ENCODE peak calls at places on chromosomes 1 and 21, in five cellular contexts. X is SJSA1, D is body of pancreas, L is left ventricle myocardium inferior, U is adrenal gland. J is an unnamed sample.

GRCh38 chr1:107244734-107245495 is 104.1 kb downstream of the NTNG1 start:
- DNase-seq in L (no peak), D (no peak), U (no peak), X (no peak), J (no peak)

GRCh38 chr1:35557611-35558373 is at the start of gene NCDN:
- DNase-seq in X (peak; percentile 98), D (peak; percentile 96), L (peak; percentile 98), U (peak; percentile 98), J (peak; percentile 98)

GRCh38 chr1:107992341-107992740 is 27.4 kb upstream of the VAV3 start:
- DNase-seq in L (no peak), X (no peak), U (no peak), D (no peak), J (no peak)

GRCh38 chr1:78102082-78102481 is 56.3 kb downstream of the GIPC2 start:
- DNase-seq in X (no peak), D (no peak), L (no peak), U (no peak), J (no peak)

GRCh38 chr1:67020304-67020703 is 33.6 kb downstream of the SLC35D1 start:
- DNase-seq in X (no peak), U (no peak), D (no peak), L (no peak), J (no peak)

GRCh38 chr1:246107516-246108277 is 399.4 kb downstream of the SMYD3 start:
- DNase-seq in L (no peak), X (peak; percentile 76), D (no peak), U (no peak), J (no peak)

GRCh38 chr1:71656902-71657301 is 576.1 kb upstream of the ZRANB2 start:
- DNase-seq in D (no peak), L (no peak), X (no peak), U (no peak), J (no peak)

GRCh38 chr1:101309334-101310221 is 72.8 kb downstream of the S1PR1 start:
- DNase-seq in D (peak; percentile 58), U (peak; percentile 53), L (peak; percentile 25), X (peak; percentile 50), J (peak; percentile 31)

GRCh38 chr1:28494737-28495136 is 11.1 kb upstream of the RCC1 start:
- DNase-seq in L (no peak), X (no peak), D (no peak), U (no peak), J (no peak)

GRCh38 chr1:93865253-93865652 is 13.8 kb downstream of the DNTTIP2 start:
- DNase-seq in D (no peak), X (no peak), U (no peak), L (no peak), J (no peak)

GRCh38 chr1:27454610-27455009 is 35.4 kb downstream of the WASF2 start:
- DNase-seq in U (no peak), D (no peak), X (no peak), L (no peak), J (no peak)

GRCh38 chr21:25456672-25457071 is 150.6 kb downstream of the MRPL39 start:
- DNase-seq in U (no peak), X (no peak), L (no peak), D (peak; percentile 46), J (no peak)

GRCh38 chr1:54361342-54361741 is 44.9 kb downstream of the SSBP3 start:
- DNase-seq in X (no peak), U (no peak), L (no peak), D (no peak), J (peak; percentile 52)

GRCh38 chr1:192122668-192123067 is 35.6 kb upstream of the RGS18 start:
- DNase-seq in X (no peak), U (no peak), D (no peak), L (no peak), J (no peak)

GRCh38 chr1:95133687-95134086 is 16.5 kb downstream of the TLCD4 start:
- DNase-seq in U (no peak), D (no peak), X (no peak), L (no peak), J (no peak)

GRCh38 chr1:230909974-230910754 is 41.8 kb upstream of the C1orf198 start:
- DNase-seq in U (no peak), D (no peak), L (peak; percentile 38), X (no peak), J (no peak)

GRCh38 chr1:201946224-201946908 is at the start of gene LMOD1:
- DNase-seq in L (peak; percentile 80), X (peak; percentile 90), U (peak; percentile 94), D (peak; percentile 83), J (peak; percentile 99)

GRCh38 chr1:65924471-65924870 is 131.8 kb downstream of the PDE4B start:
- DNase-seq in D (no peak), L (no peak), U (no peak), X (no peak), J (no peak)

GRCh38 chr1:91651243-91651642 is 150.6 kb downstream of the CDC7 start:
- DNase-seq in U (no peak), X (no peak), L (no peak), D (no peak), J (no peak)

GRCh38 chr1:160428655-160429054 is 28.3 kb downstream of the VANGL2 start:
- DNase-seq in U (peak; percentile 32), D (peak; percentile 79), X (peak; percentile 70), L (no peak), J (no peak)

GRCh38 chr1:174912243-174912642 is 87.5 kb upstream of the CACYBP start:
- DNase-seq in X (no peak), U (no peak), L (no peak), D (no peak), J (no peak)

GRCh38 chr1:215472723-215473122 is 94.4 kb upstream of the KCTD3 start:
- DNase-seq in U (no peak), L (no peak), D (no peak), X (no peak), J (no peak)

GRCh38 chr1:59705849-59706599 is 108.7 kb upstream of the HOOK1 start:
- DNase-seq in U (no peak), D (no peak), L (no peak), X (no peak), J (no peak)

GRCh38 chr21:32624726-32625125 is 12.5 kb upstream of the CFAP298 start:
- DNase-seq in X (no peak), U (no peak), D (no peak), L (no peak), J (no peak)
- H3K27ac ChIP-seq in X (no peak overlapping the region), U (no peak overlapping the region), D (no peak overlapping the region), L (no peak overlapping the region), J (no peak overlapping the region)

GRCh38 chr1:217718873-217719272 is 87.7 kb downstream of the SPATA17 start:
- DNase-seq in U (no peak), L (no peak), X (no peak), D (no peak), J (no peak)

GRCh38 chr1:217713223-217713622 is 82.1 kb downstream of the SPATA17 start:
- DNase-seq in X (no peak), L (no peak), D (no peak), U (no peak), J (no peak)

GRCh38 chr1:217721692-217722091 is 90.5 kb downstream of the SPATA17 start:
- DNase-seq in U (no peak), L (no peak), X (no peak), D (no peak), J (no peak)

DNA sequence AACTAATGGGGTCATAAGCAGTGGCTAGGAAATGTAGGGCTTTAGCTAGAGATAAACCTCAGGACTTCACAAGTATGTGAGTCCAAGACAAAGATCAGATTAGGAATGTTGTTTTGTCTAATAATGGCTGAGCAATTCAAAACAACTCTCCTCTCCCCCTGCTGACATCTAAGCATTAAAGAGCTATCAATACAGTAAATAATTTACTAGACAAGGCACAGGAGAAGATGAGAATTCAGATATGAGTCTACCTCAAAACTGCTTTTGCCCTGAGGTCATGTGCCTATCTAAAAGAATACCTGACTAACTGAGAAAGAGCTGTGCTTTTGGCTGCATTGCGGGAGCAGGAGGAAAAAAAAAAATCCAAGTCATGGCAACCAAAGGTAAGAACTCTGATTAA is 86.8 kb downstream of the SPATA17 start:
- DNase-seq in U (no peak), X (no peak), D (no peak), L (no peak), J (no peak)
- H3K4me3 ChIP-seq in U (no peak overlapping the region), X (no peak overlapping the region), D (no peak overlapping the region), L (no peak overlapping the region), J (no peak overlapping the region)

GRCh38 chr1:24369801-24370200 is 43.8 kb downstream of the STPG1 start:
- DNase-seq in D (no peak), L (no peak), X (no peak), U (no peak), J (no peak)

GRCh38 chr1:24369199-24369598 is 44.4 kb downstream of the STPG1 start:
- DNase-seq in X (no peak), U (no peak), L (no peak), D (no peak), J (no peak)

GRCh38 chr1:24374891-24375786 is 38.4 kb downstream of the STPG1 start:
- DNase-seq in X (no peak), L (no peak), D (no peak), U (no peak), J (no peak)

GRCh38 chr1:24373710-24374109 is 39.9 kb downstream of the STPG1 start:
- DNase-seq in L (no peak), D (no peak), U (no peak), X (no peak), J (no peak)

DNA sequence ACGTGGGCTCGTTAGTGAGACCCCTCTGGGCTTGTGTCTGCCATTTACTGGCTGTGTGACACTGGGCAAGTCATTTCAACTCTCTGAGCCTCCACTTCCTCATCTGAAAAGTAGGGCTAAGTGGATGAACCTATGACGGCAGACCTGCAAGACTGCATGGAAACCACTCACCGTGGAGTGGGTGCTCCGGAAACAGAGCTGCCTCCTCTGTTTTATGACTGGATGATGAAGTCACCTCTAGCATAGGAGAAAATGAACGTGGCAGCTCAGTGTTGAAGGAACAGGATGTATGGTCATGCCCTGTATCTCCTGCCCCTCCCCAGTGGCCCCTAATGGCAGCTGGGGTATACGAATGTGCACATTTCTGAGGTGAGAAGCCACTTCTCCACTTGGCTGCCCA is 40.5 kb downstream of the STPG1 start:
- DNase-seq in L (no peak), U (no peak), D (no peak), X (no peak), J (no peak)
- H3K27ac ChIP-seq in L (no peak overlapping the region), U (no peak overlapping the region), D (no peak overlapping the region), X (no peak overlapping the region), J (peak overlapping the region; percentile 61)

GRCh38 chr1:198915327-198916231 is 276.7 kb downstream of the PTPRC start:
- DNase-seq in U (no peak), L (no peak), D (no peak), X (no peak), J (no peak)

GRCh38 chr1:198912046-198912445 is 273.2 kb downstream of the PTPRC start:
- DNase-seq in L (no peak), U (no peak), D (no peak), X (no peak), J (no peak)

GRCh38 chr1:198910816-198911215 is 272.0 kb downstream of the PTPRC start:
- DNase-seq in X (no peak), L (no peak), D (no peak), U (no peak), J (no peak)

GRCh38 chr1:198909973-198910372 is 271.1 kb downstream of the PTPRC start:
- DNase-seq in U (no peak), L (no peak), X (no peak), D (no peak), J (no peak)

GRCh38 chr1:198913667-198914066 is 274.8 kb downstream of the PTPRC start:
- DNase-seq in X (no peak), L (peak; percentile 29), D (no peak), U (no peak), J (no peak)
- H3K4me3 ChIP-seq in X (no peak overlapping the region), L (no peak overlapping the region), D (no peak overlapping the region), U (no peak overlapping the region), J (no peak overlapping the region)